ENCODE peak calls at places on chromosomes 2 and 18, in nine cellular contexts. M is ovary, R is T-helper 2 cell, G is GM12865, T is sigmoid colon, K is EL, N is cerebellar cortex, J is activated T-cell treated with anti-CD3 and anti-CD28 coated beads for 24 hours, Q is IMR-90. C is an unnamed sample.

GRCh38 chr2:198252472-198252871 is 448.1 kb downstream of the PLCL1 start:
- DNase-seq in M (no peak), R (no peak), G (no peak), T (no peak), K (no peak), N (no peak), J (no peak), Q (no peak), C (no peak)

GRCh38 chr2:108916397-108917077 is 72.5 kb downstream of the EDAR start:
- DNase-seq in M (no peak), R (no peak), G (no peak), T (peak; percentile 46), K (no peak), N (no peak), J (no peak), Q (no peak), C (no peak)

GRCh38 chr2:54341656-54342055 is 85.6 kb upstream of the TSPYL6 start:
- DNase-seq in M (no peak), R (no peak), G (no peak), T (peak; percentile 67), K (no peak), N (peak; percentile 83), J (no peak), Q (no peak), C (no peak)

GRCh38 chr2:100422320-100422719 is 4.9 kb upstream of the CHST10 start:
- DNase-seq in M (no peak), R (no peak), G (peak; percentile 6), T (no peak), K (peak; percentile 35), N (peak; percentile 40), J (no peak), Q (peak; percentile 36), C (no peak)

GRCh38 chr18:33169218-33169617 is 271.3 kb downstream of the CCDC178 start:
- DNase-seq in M (no peak), R (no peak), G (no peak), T (no peak), K (no peak), N (no peak), J (no peak), Q (no peak), C (no peak)

GRCh38 chr2:221364672-221365071 is 207.4 kb downstream of the EPHA4 start:
- DNase-seq in M (no peak), R (no peak), G (no peak), T (no peak), K (no peak), N (no peak), J (no peak), Q (no peak), C (no peak)

GRCh38 chr2:88599527-88599926 is 27.7 kb downstream of the EIF2AK3 start:
- DNase-seq in M (no peak), R (no peak), G (no peak), T (no peak), K (no peak), N (no peak), J (no peak), Q (no peak), C (no peak)

GRCh38 chr2:84527137-84528129 is 11.1 kb downstream of the DNAH6 start:
- DNase-seq in M (no peak), R (no peak), G (no peak), T (no peak), K (no peak), N (no peak), J (no peak), Q (no peak), C (no peak)

C was measured in stimulated activated effector memory CD8-positive, alpha-beta T cell treated with anti-CD3 and anti-CD28 coated beads, Interleukin-12 subunit alpha, Interleukin-12 subunit beta, amount 100 ng/mL, for 72 hours.